ENCODE peak calls at places on chromosomes 3 and 15, in nine cellular contexts. D is left ventricle myocardium inferior; G is Caki2; R is stimulated activated CD4-positive, alpha-beta T cell treated with anti-CD3 and anti-CD28 coated beads, Interleukin-15, amount 100 ng/mL, for 1 hour; X is fibroblast of lung; C is stimulated activated CD8-positive, alpha-beta memory T cell treated with anti-CD3 and anti-CD28 coated beads, Interleukin-4, amount 100 ng/mL, for 24 hours; Q is fibroblast of pulmonary artery; I is HT1080; E is body of pancreas. P is an unnamed sample.

GRCh38 chr3:52232279-52233107 is 6.5 kb downstream of the TWF2 start:
- DNase-seq in D (no peak), G (no peak), R (no peak), X (no peak), C (no peak), Q (no peak), I (no peak), E (no peak), P (no peak)

GRCh38 chr15:95973566-95974256 is 356.8 kb upstream of the NR2F2 start:
- DNase-seq in D (no peak), G (no peak), R (no peak), X (peak), C (no peak), Q (no peak), I (no peak), E (no peak), P (no peak)

GRCh38 chr3:179082416-179082815 is 10.8 kb upstream of the ZMAT3 start:
- DNase-seq in D (no peak), G (no peak), R (no peak), X (peak), C (no peak), Q (no peak), I (peak), E (no peak), P (peak)

GRCh38 chr3:76900571-76900970 is 139.3 kb upstream of the ROBO2 start:
- DNase-seq in D (no peak), G (no peak), R (no peak), X (no peak), C (no peak), Q (no peak), I (no peak), E (no peak), P (no peak)

GRCh38 chr3:115348951-115349745 is 202.1 kb upstream of the ZBTB20 start:
- DNase-seq in D (no peak), G (no peak), R (no peak), X (no peak), C (no peak), Q (no peak), I (peak), E (no peak), P (no peak)

GRCh38 chr3:11554236-11554610 is 89.5 kb downstream of the VGLL4 start:
- DNase-seq in D (peak), G (no peak), R (no peak), X (no peak), C (no peak), Q (no peak), I (no peak), E (no peak), P (no peak)

GRCh38 chr3:177569823-177570657 is 372.8 kb upstream of the TBL1XR1 start:
- DNase-seq in D (no peak), G (no peak), R (no peak), X (no peak), C (no peak), Q (no peak), I (no peak), E (no peak), P (no peak)

GRCh38 chr3:89787485-89787884 is 680.1 kb downstream of the EPHA3 start:
- DNase-seq in D (no peak), G (no peak), R (no peak), X (no peak), C (no peak), Q (no peak), I (no peak), E (no peak), P (no peak)

GRCh38 chr3:62873672-62874397 is 1.4 kb downstream of the CADPS start:
- DNase-seq in D (peak), G (peak), R (no peak), X (peak), C (no peak), Q (no peak), I (peak), E (peak), P (no peak)

GRCh38 chr3:172694526-172694925 is 16.3 kb downstream of the NCEH1 start:
- DNase-seq in D (no peak), G (no peak), R (no peak), X (no peak), C (no peak), Q (no peak), I (no peak), E (no peak), P (no peak)

GRCh38 chr3:139588450-139588849 is 48.9 kb upstream of the RBP1 start:
- DNase-seq in D (peak), G (no peak), R (no peak), X (no peak), C (no peak), Q (no peak), I (peak), E (peak), P (peak)

GRCh38 chr3:66577804-66578203 is 77.0 kb upstream of the LRIG1 start:
- DNase-seq in D (no peak), G (no peak), R (no peak), X (no peak), C (no peak), Q (no peak), I (no peak), E (no peak), P (no peak)

GRCh38 chr3:4425707-4426106 is 41.4 kb downstream of the SUMF1 start:
- DNase-seq in D (no peak), G (no peak), R (no peak), X (peak), C (no peak), Q (no peak), I (no peak), E (no peak), P (no peak)

GRCh38 chr15:27399236-27399635 is 428.3 kb downstream of the GABRG3 start:
- DNase-seq in D (no peak), G (no peak), R (no peak), X (peak), C (no peak), Q (no peak), I (no peak), E (no peak), P (no peak)

GRCh38 chr3:159854500-159855124 is 134.0 kb upstream of the IL12A start:
- DNase-seq in D (no peak), G (peak), R (no peak), X (peak), C (no peak), Q (peak), I (peak), E (no peak), P (peak)

GRCh38 chr3:147652682-147653081 is 243.5 kb downstream of the ZIC1 start:
- DNase-seq in D (no peak), G (no peak), R (no peak), X (peak), C (no peak), Q (no peak), I (no peak), E (no peak), P (peak)

GRCh38 chr3:10600159-10601125 is 95.1 kb upstream of the ATP2B2 start:
- DNase-seq in D (no peak), G (no peak), R (no peak), X (peak), C (no peak), Q (no peak), I (peak), E (no peak), P (peak)

GRCh38 chr3:195168009-195168759 is 102.8 kb downstream of the XXYLT1 start:
- DNase-seq in D (no peak), G (no peak), R (no peak), X (no peak), C (no peak), Q (no peak), I (no peak), E (no peak), P (no peak)

GRCh38 chr3:110965976-110966375 is 105.6 kb upstream of the NECTIN3 start:
- DNase-seq in D (no peak), G (no peak), R (no peak), X (no peak), C (no peak), Q (no peak), I (no peak), E (no peak), P (no peak)

GRCh38 chr3:128463354-128463753 is 3.3 kb downstream of the DNAJB8 start:
- DNase-seq in D (no peak), G (no peak), R (no peak), X (no peak), C (no peak), Q (no peak), I (no peak), E (no peak), P (no peak)

GRCh38 chr3:160127308-160127707 is 97.9 kb upstream of the C3orf80 start:
- DNase-seq in D (no peak), G (no peak), R (no peak), X (peak), C (no peak), Q (no peak), I (no peak), E (no peak), P (peak)

GRCh38 chr3:188581365-188581764 is 427.4 kb downstream of the LPP start:
- DNase-seq in D (no peak), G (no peak), R (no peak), X (no peak), C (no peak), Q (no peak), I (no peak), E (no peak), P (no peak)

GRCh38 chr3:132237652-132238032 is 79.6 kb upstream of the ACP3 start:
- DNase-seq in D (no peak), G (no peak), R (no peak), X (no peak), C (no peak), Q (no peak), I (no peak), E (no peak), P (no peak)

GRCh38 chr3:195011231-195011834 is 259.6 kb downstream of the XXYLT1 start:
- DNase-seq in D (no peak), G (no peak), R (no peak), X (no peak), C (no peak), Q (no peak), I (peak), E (no peak), P (no peak)

GRCh38 chr3:170670504-170670903 is 84.6 kb upstream of the SLC7A14 start:
- DNase-seq in D (no peak), G (no peak), R (no peak), X (no peak), C (no peak), Q (peak), I (no peak), E (no peak), P (no peak)

GRCh38 chr3:24496529-24497482 is 2.2 kb upstream of the THRB start:
- DNase-seq in D (peak), G (peak), R (no peak), X (peak), C (no peak), Q (peak), I (peak), E (peak), P (peak)

GRCh38 chr3:38479431-38480092 is 16.6 kb upstream of the EXOG start:
- DNase-seq in D (peak), G (peak), R (no peak), X (peak), C (no peak), Q (peak), I (peak), E (peak), P (peak)

GRCh38 chr3:163664466-163664865 is 1413.8 kb downstream of the SI start:
- DNase-seq in D (no peak), G (no peak), R (no peak), X (no peak), C (no peak), Q (no peak), I (no peak), E (no peak), P (peak)

GRCh38 chr3:57163751-57164150 is 1.4 kb downstream of the IL17RD start:
- DNase-seq in D (no peak), G (no peak), R (no peak), X (no peak), C (no peak), Q (no peak), I (no peak), E (no peak), P (no peak)

GRCh38 chr3:103767635-103768034 is 1332.8 kb downstream of the ZPLD1 start:
- DNase-seq in D (no peak), G (no peak), R (no peak), X (no peak), C (no peak), Q (no peak), I (no peak), E (no peak), P (no peak)

GRCh38 chr3:175426805-175427204 is 567.7 kb downstream of the NAALADL2 start:
- DNase-seq in D (no peak), G (peak), R (no peak), X (peak), C (no peak), Q (no peak), I (no peak), E (no peak), P (peak)

GRCh38 chr15:56608140-56608778 is 125.0 kb downstream of the ZNF280D start:
- DNase-seq in D (no peak), G (no peak), R (no peak), X (peak), C (no peak), Q (no peak), I (peak), E (no peak), P (no peak)

GRCh38 chr3:80550154-80550553 is 782.4 kb upstream of the ROBO1 start:
- DNase-seq in D (no peak), G (no peak), R (no peak), X (no peak), C (no peak), Q (no peak), I (no peak), E (no peak), P (no peak)

GRCh38 chr3:9934235-9934621 is 594 bp downstream of the CRELD1 start:
- DNase-seq in D (peak), G (no peak), R (no peak), X (no peak), C (no peak), Q (no peak), I (no peak), E (peak), P (no peak)

GRCh38 chr15:63605036-63605435 is 7.8 kb downstream of the FBXL22 start:
- DNase-seq in D (no peak), G (no peak), R (no peak), X (no peak), C (no peak), Q (no peak), I (no peak), E (no peak), P (no peak)

GRCh38 chr15:25176616-25176923 is 221.8 kb downstream of the SNRPN start:
- DNase-seq in D (peak), G (no peak), R (no peak), X (no peak), C (no peak), Q (no peak), I (no peak), E (peak), P (no peak)

GRCh38 chr3:157109267-157110141 is 50.4 kb downstream of the CCNL1 start:
- DNase-seq in D (peak), G (no peak), R (no peak), X (no peak), C (no peak), Q (peak), I (no peak), E (no peak), P (no peak)

GRCh38 chr3:171982829-171983228 is 56.5 kb upstream of the FNDC3B start:
- DNase-seq in D (no peak), G (peak), R (no peak), X (peak), C (no peak), Q (peak), I (peak), E (no peak), P (peak)

P was measured in PC-3.